ENCODE peak calls at places on chromosomes 11 and 22, in ten cellular contexts. One of them, this sample, is unnamed.

GRCh38 chr11:115905331-115905730 is 401.1 kb upstream of the CADM1 start:
- DNase-seq in thoracic aorta: no peak
- DNase-seq in psoas muscle: no peak
- DNase-seq in astrocyte: peak
- DNase-seq in kidney: no peak
- DNase-seq in CD8-positive, alpha-beta T cell: no peak
- DNase-seq in Peyer's patch: no peak
- DNase-seq in astrocyte of the spinal cord: peak
- DNase-seq in breast epithelium: no peak
- DNase-seq in brain microvascular endothelial cell: no peak
- DNase-seq in this sample: no peak

GRCh38 chr11:64843971-64844329 is 503 bp downstream of the CDC42BPG start:
- DNase-seq in thoracic aorta: no peak
- DNase-seq in psoas muscle: no peak
- DNase-seq in astrocyte: no peak
- DNase-seq in kidney: no peak
- DNase-seq in CD8-positive, alpha-beta T cell: no peak
- DNase-seq in Peyer's patch: peak
- DNase-seq in astrocyte of the spinal cord: no peak
- DNase-seq in breast epithelium: no peak
- DNase-seq in brain microvascular endothelial cell: no peak
- DNase-seq in this sample: no peak

GRCh38 chr11:128738942-128739341 is 45.1 kb downstream of the FLI1 start:
- DNase-seq in thoracic aorta: no peak
- DNase-seq in psoas muscle: no peak
- DNase-seq in astrocyte: no peak
- DNase-seq in kidney: no peak
- DNase-seq in CD8-positive, alpha-beta T cell: no peak
- DNase-seq in Peyer's patch: no peak
- DNase-seq in astrocyte of the spinal cord: no peak
- DNase-seq in breast epithelium: no peak
- DNase-seq in brain microvascular endothelial cell: no peak
- DNase-seq in this sample: no peak

GRCh38 chr11:45348729-45349128 is 62.6 kb upstream of the SYT13 start:
- DNase-seq in thoracic aorta: no peak
- DNase-seq in psoas muscle: no peak
- DNase-seq in astrocyte: no peak
- DNase-seq in kidney: no peak
- DNase-seq in CD8-positive, alpha-beta T cell: no peak
- DNase-seq in Peyer's patch: no peak
- DNase-seq in astrocyte of the spinal cord: no peak
- DNase-seq in breast epithelium: no peak
- DNase-seq in brain microvascular endothelial cell: no peak
- DNase-seq in this sample: no peak

GRCh38 chr11:125123947-125124633 is 12.7 kb upstream of the TMEM218 start:
- DNase-seq in thoracic aorta: no peak
- DNase-seq in psoas muscle: peak
- DNase-seq in astrocyte: peak
- DNase-seq in kidney: peak
- DNase-seq in CD8-positive, alpha-beta T cell: no peak
- DNase-seq in Peyer's patch: no peak
- DNase-seq in astrocyte of the spinal cord: peak
- DNase-seq in breast epithelium: no peak
- DNase-seq in brain microvascular endothelial cell: peak
- DNase-seq in this sample: peak

GRCh38 chr11:133082453-133082781 is 449.9 kb downstream of the OPCML start:
- DNase-seq in thoracic aorta: peak
- DNase-seq in psoas muscle: peak
- DNase-seq in astrocyte: no peak
- DNase-seq in kidney: peak
- DNase-seq in CD8-positive, alpha-beta T cell: no peak
- DNase-seq in Peyer's patch: peak
- DNase-seq in astrocyte of the spinal cord: no peak
- DNase-seq in breast epithelium: no peak
- DNase-seq in brain microvascular endothelial cell: no peak
- DNase-seq in this sample: peak

GRCh38 chr11:134282121-134283045 is 6.2 kb downstream of the GLB1L3 start:
- DNase-seq in thoracic aorta: no peak
- DNase-seq in psoas muscle: no peak
- DNase-seq in astrocyte: no peak
- DNase-seq in kidney: no peak
- DNase-seq in CD8-positive, alpha-beta T cell: no peak
- DNase-seq in Peyer's patch: no peak
- DNase-seq in astrocyte of the spinal cord: no peak
- DNase-seq in breast epithelium: no peak
- DNase-seq in brain microvascular endothelial cell: no peak
- DNase-seq in this sample: no peak

GRCh38 chr11:12220305-12220704 is 109.9 kb downstream of the MICAL2 start:
- DNase-seq in thoracic aorta: no peak
- DNase-seq in psoas muscle: peak
- DNase-seq in astrocyte: no peak
- DNase-seq in kidney: no peak
- DNase-seq in CD8-positive, alpha-beta T cell: no peak
- DNase-seq in Peyer's patch: no peak
- DNase-seq in astrocyte of the spinal cord: no peak
- DNase-seq in breast epithelium: no peak
- DNase-seq in brain microvascular endothelial cell: no peak
- DNase-seq in this sample: no peak

GRCh38 chr11:9550209-9550628 is 23.3 kb upstream of the WEE1 start:
- DNase-seq in thoracic aorta: no peak
- DNase-seq in psoas muscle: no peak
- DNase-seq in astrocyte: no peak
- DNase-seq in kidney: no peak
- DNase-seq in CD8-positive, alpha-beta T cell: no peak
- DNase-seq in Peyer's patch: no peak
- DNase-seq in astrocyte of the spinal cord: no peak
- DNase-seq in breast epithelium: no peak
- DNase-seq in brain microvascular endothelial cell: no peak
- DNase-seq in this sample: no peak

GRCh38 chr11:124737638-124738293 is 2.0 kb upstream of the NRGN start:
- DNase-seq in thoracic aorta: no peak
- DNase-seq in psoas muscle: no peak
- DNase-seq in astrocyte: no peak
- DNase-seq in kidney: no peak
- DNase-seq in CD8-positive, alpha-beta T cell: no peak
- DNase-seq in Peyer's patch: no peak
- DNase-seq in astrocyte of the spinal cord: no peak
- DNase-seq in breast epithelium: no peak
- DNase-seq in brain microvascular endothelial cell: no peak
- DNase-seq in this sample: no peak

GRCh38 chr22:38842512-38843200 is 1.2 kb downstream of the NPTXR start:
- DNase-seq in thoracic aorta: no peak
- DNase-seq in psoas muscle: no peak
- DNase-seq in astrocyte: no peak
- DNase-seq in kidney: no peak
- DNase-seq in CD8-positive, alpha-beta T cell: no peak
- DNase-seq in Peyer's patch: no peak
- DNase-seq in astrocyte of the spinal cord: no peak
- DNase-seq in breast epithelium: no peak
- DNase-seq in brain microvascular endothelial cell: no peak
- DNase-seq in this sample: no peak

GRCh38 chr22:38843716-38844660 is at the start of gene NPTXR:
- DNase-seq in thoracic aorta: no peak
- DNase-seq in psoas muscle: peak
- DNase-seq in astrocyte: no peak
- DNase-seq in kidney: no peak
- DNase-seq in CD8-positive, alpha-beta T cell: no peak
- DNase-seq in Peyer's patch: no peak
- DNase-seq in astrocyte of the spinal cord: no peak
- DNase-seq in breast epithelium: no peak
- DNase-seq in brain microvascular endothelial cell: no peak
- DNase-seq in this sample: no peak

GRCh38 chr22:38841635-38842034 is 2.2 kb downstream of the NPTXR start:
- DNase-seq in thoracic aorta: no peak
- DNase-seq in psoas muscle: no peak
- DNase-seq in astrocyte: no peak
- DNase-seq in kidney: no peak
- DNase-seq in CD8-positive, alpha-beta T cell: no peak
- DNase-seq in Peyer's patch: no peak
- DNase-seq in astrocyte of the spinal cord: no peak
- DNase-seq in breast epithelium: no peak
- DNase-seq in brain microvascular endothelial cell: no peak
- DNase-seq in this sample: no peak

GRCh38 chr22:38844661-38845367 is 986 bp upstream of the NPTXR start:
- DNase-seq in thoracic aorta: no peak
- DNase-seq in psoas muscle: no peak
- DNase-seq in astrocyte: peak
- DNase-seq in kidney: no peak
- DNase-seq in CD8-positive, alpha-beta T cell: no peak
- DNase-seq in Peyer's patch: no peak
- DNase-seq in astrocyte of the spinal cord: peak
- DNase-seq in breast epithelium: no peak
- DNase-seq in brain microvascular endothelial cell: no peak
- DNase-seq in this sample: no peak

DNA sequence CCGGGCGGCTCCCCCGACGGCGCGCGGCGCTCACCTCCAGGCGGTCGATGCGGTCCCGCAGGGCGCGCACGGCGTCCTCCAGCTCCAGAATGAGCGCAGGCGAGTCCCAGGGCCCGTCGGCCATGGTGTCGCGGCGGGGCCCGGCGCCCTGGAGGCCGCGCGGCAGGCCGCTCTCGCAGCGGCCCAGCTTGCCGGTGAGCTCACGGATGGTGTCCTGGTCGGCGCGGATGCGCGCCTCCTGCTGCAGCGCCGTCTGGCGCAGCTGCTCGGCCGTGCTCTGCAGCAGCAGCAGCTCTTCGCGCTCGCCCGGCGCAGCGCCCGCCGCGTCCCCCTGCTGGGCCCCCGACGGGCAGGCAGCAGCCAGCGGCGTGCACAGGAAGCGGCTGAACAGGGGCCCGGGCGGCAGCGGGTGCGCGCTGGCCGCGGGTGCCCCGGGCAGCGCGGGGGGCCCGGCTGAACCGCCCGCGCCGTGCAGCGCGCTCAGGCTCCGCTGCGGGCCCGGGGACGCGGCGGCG is 570 bp downstream of the NPTXR start:
- DNase-seq in thoracic aorta: no peak
- DNase-seq in psoas muscle: peak
- DNase-seq in astrocyte: peak
- DNase-seq in kidney: no peak
- DNase-seq in CD8-positive, alpha-beta T cell: peak
- DNase-seq in Peyer's patch: no peak
- DNase-seq in astrocyte of the spinal cord: peak
- DNase-seq in breast epithelium: no peak
- DNase-seq in brain microvascular endothelial cell: peak
- DNase-seq in this sample: peak
- TF ChIP-seq CTCF in thoracic aorta: peak
- TF ChIP-seq CTCF in psoas muscle: peak
- TF ChIP-seq CTCF in astrocyte: no peak
- TF ChIP-seq CTCF in kidney: peak
- TF ChIP-seq CTCF in CD8-positive, alpha-beta T cell: no peak
- TF ChIP-seq CTCF in Peyer's patch: no peak
- TF ChIP-seq CTCF in astrocyte of the spinal cord: peak
- TF ChIP-seq CTCF in breast epithelium: peak
- TF ChIP-seq CTCF in brain microvascular endothelial cell: peak
- TF ChIP-seq CTCF in this sample: peak

DNA sequence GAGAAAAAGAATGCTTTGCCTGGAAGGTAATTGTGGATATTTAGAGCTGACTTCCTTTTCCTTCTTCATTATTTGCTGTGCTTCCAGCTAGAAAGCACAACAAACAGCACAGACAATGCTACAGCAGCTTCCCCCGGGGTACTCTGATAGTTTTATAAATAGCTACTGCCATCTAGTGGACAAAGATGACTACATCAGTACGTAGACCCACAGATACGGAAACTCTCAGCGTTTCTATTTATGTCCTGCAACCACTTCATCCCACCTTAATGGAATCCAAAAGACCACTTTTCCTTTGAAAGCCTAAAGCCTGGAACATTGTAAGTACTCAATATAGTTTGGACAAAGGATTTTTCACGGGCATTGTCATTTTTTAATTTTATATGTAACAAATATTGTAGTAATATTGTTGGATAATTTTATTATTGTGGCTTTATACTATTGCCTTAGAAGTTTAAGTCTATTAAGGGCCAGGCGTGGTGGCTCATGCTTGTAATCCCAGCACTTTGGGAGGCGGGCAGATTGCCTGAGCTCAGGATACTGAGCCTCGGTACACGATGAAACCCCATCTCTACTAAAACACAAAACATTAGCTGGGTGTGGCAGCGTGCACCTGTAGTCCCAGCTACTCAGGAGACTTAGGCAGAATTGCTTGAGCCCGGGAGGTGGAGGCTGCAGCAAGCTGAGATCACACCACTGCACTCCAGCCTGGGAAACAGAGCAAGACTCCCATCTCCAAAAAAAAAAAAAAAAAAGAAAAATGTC is 7.5 kb downstream of the HSPA8 start:
- DNase-seq in thoracic aorta: no peak
- DNase-seq in psoas muscle: no peak
- DNase-seq in astrocyte: peak
- DNase-seq in kidney: no peak
- DNase-seq in CD8-positive, alpha-beta T cell: no peak
- DNase-seq in Peyer's patch: no peak
- DNase-seq in astrocyte of the spinal cord: peak
- DNase-seq in breast epithelium: no peak
- DNase-seq in brain microvascular endothelial cell: peak
- DNase-seq in this sample: peak
- H3K4me3 ChIP-seq in thoracic aorta: no peak
- H3K4me3 ChIP-seq in psoas muscle: no peak
- H3K4me3 ChIP-seq in astrocyte: no peak
- H3K4me3 ChIP-seq in kidney: no peak
- H3K4me3 ChIP-seq in CD8-positive, alpha-beta T cell: no peak
- H3K4me3 ChIP-seq in Peyer's patch: no peak
- H3K4me3 ChIP-seq in astrocyte of the spinal cord: no peak
- H3K4me3 ChIP-seq in breast epithelium: no peak
- H3K4me3 ChIP-seq in brain microvascular endothelial cell: no peak
- H3K4me3 ChIP-seq in this sample: no peak

GRCh38 chr11:40125054-40125453 is 1334.4 kb downstream of the LRRC4C start:
- DNase-seq in thoracic aorta: no peak
- DNase-seq in psoas muscle: no peak
- DNase-seq in astrocyte: peak
- DNase-seq in kidney: no peak
- DNase-seq in CD8-positive, alpha-beta T cell: no peak
- DNase-seq in Peyer's patch: no peak
- DNase-seq in astrocyte of the spinal cord: no peak
- DNase-seq in breast epithelium: no peak
- DNase-seq in brain microvascular endothelial cell: no peak
- DNase-seq in this sample: no peak
- TF ChIP-seq CTCF in thoracic aorta: no peak
- TF ChIP-seq CTCF in psoas muscle: no peak
- TF ChIP-seq CTCF in astrocyte: no peak
- TF ChIP-seq CTCF in kidney: peak
- TF ChIP-seq CTCF in CD8-positive, alpha-beta T cell: no peak
- TF ChIP-seq CTCF in Peyer's patch: no peak
- TF ChIP-seq CTCF in astrocyte of the spinal cord: peak
- TF ChIP-seq CTCF in breast epithelium: no peak
- TF ChIP-seq CTCF in brain microvascular endothelial cell: no peak
- TF ChIP-seq CTCF in this sample: no peak

GRCh38 chr22:46842606-46843005 is 80.2 kb downstream of the TBC1D22A start:
- DNase-seq in thoracic aorta: no peak
- DNase-seq in psoas muscle: peak
- DNase-seq in astrocyte: no peak
- DNase-seq in kidney: no peak
- DNase-seq in CD8-positive, alpha-beta T cell: no peak
- DNase-seq in Peyer's patch: no peak
- DNase-seq in astrocyte of the spinal cord: no peak
- DNase-seq in breast epithelium: no peak
- DNase-seq in brain microvascular endothelial cell: no peak
- DNase-seq in this sample: no peak
- H3K4me3 ChIP-seq in thoracic aorta: no peak
- H3K4me3 ChIP-seq in psoas muscle: no peak
- H3K4me3 ChIP-seq in astrocyte: no peak
- H3K4me3 ChIP-seq in kidney: no peak
- H3K4me3 ChIP-seq in CD8-positive, alpha-beta T cell: no peak
- H3K4me3 ChIP-seq in Peyer's patch: no peak
- H3K4me3 ChIP-seq in astrocyte of the spinal cord: no peak
- H3K4me3 ChIP-seq in breast epithelium: no peak
- H3K4me3 ChIP-seq in brain microvascular endothelial cell: no peak
- H3K4me3 ChIP-seq in this sample: no peak

GRCh38 chr11:105000167-105000566 is 22.8 kb downstream of the CASP5 start:
- DNase-seq in thoracic aorta: no peak
- DNase-seq in psoas muscle: no peak
- DNase-seq in astrocyte: no peak
- DNase-seq in kidney: no peak
- DNase-seq in CD8-positive, alpha-beta T cell: no peak
- DNase-seq in Peyer's patch: no peak
- DNase-seq in astrocyte of the spinal cord: no peak
- DNase-seq in breast epithelium: no peak
- DNase-seq in brain microvascular endothelial cell: peak
- DNase-seq in this sample: peak
- TF ChIP-seq CTCF in thoracic aorta: no peak
- TF ChIP-seq CTCF in psoas muscle: no peak
- TF ChIP-seq CTCF in astrocyte: no peak
- TF ChIP-seq CTCF in kidney: no peak
- TF ChIP-seq CTCF in CD8-positive, alpha-beta T cell: no peak
- TF ChIP-seq CTCF in Peyer's patch: no peak
- TF ChIP-seq CTCF in astrocyte of the spinal cord: no peak
- TF ChIP-seq CTCF in breast epithelium: no peak
- TF ChIP-seq CTCF in brain microvascular endothelial cell: peak
- TF ChIP-seq CTCF in this sample: peak

This sample was measured in GM12865.